ENCODE peak calls at places on chromosomes 5 and 9, in five cellular contexts. A is GM23338, V is SK-N-SH, D is spleen, B is Panc1. G is an unnamed sample.

GRCh38 chr9:70355801-70356200 is 58.7 kb downstream of the KLF9 start:
- DNase-seq in D (no peak), A (no peak), V (no peak), B (no peak), G (no peak)

GRCh38 chr9:127568971-127569818 is 42.9 kb upstream of the STXBP1 start:
- DNase-seq in B (no peak), A (peak), V (peak), D (peak), G (peak)

GRCh38 chr5:74243634-74244033 is 396.9 kb downstream of the ENC1 start:
- DNase-seq in D (no peak), B (no peak), A (no peak), V (no peak), G (no peak)

GRCh38 chr9:111720170-111720569 is 58.8 kb downstream of the GNG10 start:
- DNase-seq in D (no peak), B (no peak), V (no peak), A (no peak), G (no peak)

GRCh38 chr9:77013932-77014596 is 5.4 kb upstream of the FOXB2 start:
- DNase-seq in A (peak), V (peak), D (no peak), B (no peak), G (no peak)

GRCh38 chr5:68251804-68252648 is 36.5 kb downstream of the PIK3R1 start:
- DNase-seq in D (no peak), A (no peak), B (no peak), V (peak), G (peak)

GRCh38 chr9:92984976-92985375 is 37.7 kb downstream of the FGD3 start:
- DNase-seq in V (no peak), A (no peak), B (no peak), D (no peak), G (no peak)

GRCh38 chr5:133499896-133500295 is 112.4 kb downstream of the FSTL4 start:
- DNase-seq in B (no peak), D (no peak), V (no peak), A (no peak), G (no peak)

GRCh38 chr9:88782931-88783451 is 208.3 kb upstream of the S1PR3 start:
- DNase-seq in A (no peak), B (no peak), V (no peak), D (no peak), G (no peak)

GRCh38 chr9:81724242-81724889 is 35.0 kb upstream of the TLE1 start:
- DNase-seq in D (no peak), A (no peak), B (no peak), V (no peak), G (no peak)

GRCh38 chr9:136936645-136937170 is 7.8 kb downstream of the FBXW5 start:
- DNase-seq in V (no peak), A (no peak), B (no peak), D (no peak), G (no peak)

GRCh38 chr9:128818839-128819715 is 777 bp downstream of the ENDOG start:
- DNase-seq in V (peak), D (peak), A (peak), B (no peak), G (no peak)

GRCh38 chr9:3962467-3962866 is 337.4 kb downstream of the GLIS3 start:
- DNase-seq in A (no peak), V (no peak), B (peak), D (no peak), G (no peak)

GRCh38 chr5:108280248-108280647 is 101.7 kb downstream of the FBXL17 start:
- DNase-seq in B (no peak), D (no peak), A (no peak), V (no peak), G (no peak)

GRCh38 chr5:174935854-174936474 is 211.6 kb downstream of the MSX2 start:
- DNase-seq in D (peak), V (peak), B (peak), A (peak), G (peak)

GRCh38 chr5:135930949-135931295 is 23.9 kb downstream of the LECT2 start:
- DNase-seq in A (peak), B (no peak), V (peak), D (no peak), G (no peak)

GRCh38 chr5:88729476-88730182 is 153.4 kb downstream of the MEF2C start:
- DNase-seq in D (no peak), A (peak), B (peak), V (peak), G (peak)

GRCh38 chr9:36169166-36169565 is at the start of gene CCIN:
- DNase-seq in D (no peak), B (no peak), A (no peak), V (no peak), G (no peak)

GRCh38 chr5:132655821-132656773 is 1.9 kb upstream of the IL13 start:
- DNase-seq in B (no peak), D (no peak), A (peak), V (peak), G (no peak)

GRCh38 chr9:34493972-34494535 is 28.7 kb downstream of the ENHO start:
- DNase-seq in A (peak), B (no peak), D (peak), V (no peak), G (no peak)

GRCh38 chr9:93679536-93680444 is 103.4 kb downstream of the PHF2 start:
- DNase-seq in A (no peak), D (peak), V (peak), B (no peak), G (peak)

GRCh38 chr5:172501708-172502379 is 47.5 kb upstream of the SH3PXD2B start:
- DNase-seq in V (no peak), B (no peak), D (peak), A (no peak), G (peak)

GRCh38 chr5:101662263-101662662 is 633.8 kb downstream of the SLCO4C1 start:
- DNase-seq in V (no peak), B (no peak), A (no peak), D (no peak), G (no peak)

GRCh38 chr5:10762178-10762775 is 1.2 kb upstream of the DAP start:
- DNase-seq in A (no peak), D (peak), V (no peak), B (no peak), G (peak)

GRCh38 chr5:6448622-6449464 is at the start of gene UBE2QL1:
- DNase-seq in V (peak), D (peak), A (peak), B (no peak), G (no peak)

GRCh38 chr5:115343855-115344254 is 47.4 kb upstream of the CCDC112 start:
- DNase-seq in A (no peak), B (peak), V (no peak), D (no peak), G (no peak)

GRCh38 chr5:10595678-10596309 is 31.9 kb downstream of the ANKRD33B start:
- DNase-seq in A (no peak), D (no peak), B (peak), V (no peak), G (no peak)

GRCh38 chr9:137467896-137468295 is 8.8 kb upstream of the NSMF start:
- DNase-seq in D (peak), A (no peak), B (no peak), V (no peak), G (no peak)

GRCh38 chr9:105967798-105968197 is 273.5 kb downstream of the TMEM38B start:
- DNase-seq in D (no peak), B (no peak), A (no peak), V (no peak), G (no peak)

GRCh38 chr5:11563822-11564221 is 340.4 kb downstream of the CTNND2 start:
- DNase-seq in B (no peak), D (no peak), A (no peak), V (no peak), G (no peak)

GRCh38 chr5:21094619-21095018 is 1106.6 kb upstream of the CDH18 start:
- DNase-seq in B (no peak), V (no peak), D (no peak), A (no peak), G (no peak)

GRCh38 chr9:84736076-84736475 is 66.5 kb downstream of the NTRK2 start:
- DNase-seq in B (no peak), V (no peak), A (no peak), D (no peak), G (no peak)

GRCh38 chr5:4734348-4734747 is 405.8 kb upstream of the ADAMTS16 start:
- DNase-seq in B (no peak), D (no peak), V (no peak), A (no peak), G (no peak)

GRCh38 chr5:4725594-4725993 is 414.5 kb upstream of the ADAMTS16 start:
- DNase-seq in D (no peak), V (no peak), B (no peak), A (no peak), G (no peak)

GRCh38 chr5:4730279-4730678 is 409.9 kb upstream of the ADAMTS16 start:
- DNase-seq in A (no peak), D (no peak), V (no peak), B (no peak), G (no peak)
- H3K4me3 ChIP-seq in A (no peak), D (no peak), V (no peak), B (no peak), G (no peak)

DNA sequence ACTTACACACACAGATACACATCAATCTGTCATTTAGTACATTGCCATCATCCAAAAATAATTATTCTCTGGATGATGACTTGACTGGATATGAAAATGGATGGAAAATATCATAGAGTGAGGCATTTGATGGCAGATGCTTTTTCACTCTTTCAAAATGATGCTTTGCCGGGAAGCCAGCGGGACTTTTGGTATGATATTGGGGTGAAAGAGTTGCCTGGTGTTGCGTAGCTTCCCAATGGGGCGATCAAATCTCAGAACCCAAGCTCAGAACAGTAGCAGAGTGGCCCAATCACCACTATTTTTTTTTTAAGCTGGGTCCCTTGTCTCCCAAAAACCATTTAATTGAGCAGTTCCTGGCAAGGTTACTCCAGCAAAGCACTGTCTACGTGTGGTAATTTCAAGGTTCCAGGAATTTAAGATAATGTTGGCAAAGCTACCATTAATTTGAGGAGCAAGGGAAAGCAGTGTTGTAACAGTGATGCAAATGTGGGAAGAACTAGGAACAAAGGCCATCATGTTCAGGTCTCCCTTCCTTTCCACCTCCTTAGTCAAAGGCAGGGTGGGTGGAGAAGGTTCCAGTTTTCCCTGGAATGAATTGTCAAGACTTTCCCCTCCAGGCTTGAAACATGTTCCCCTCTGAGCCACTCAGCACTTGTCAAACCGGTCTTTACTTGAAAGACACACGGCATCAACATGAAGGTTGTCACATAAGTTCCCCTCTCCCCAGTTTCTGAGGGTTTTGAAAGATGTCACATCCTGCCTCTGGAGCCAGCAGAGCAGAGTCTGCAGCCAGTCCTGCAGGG is 226.2 kb downstream of the GAS1 start:
- DNase-seq in V (no peak), A (peak), B (no peak), D (no peak), G (no peak)
- H3K27ac ChIP-seq in V (peak), A (no peak), B (no peak), D (no peak), G (peak)

GRCh38 chr9:126398403-126399058 is 71.9 kb downstream of the MVB12B start:
- DNase-seq in V (peak), D (peak), B (peak), A (peak), G (peak)
- TF ChIP-seq POLR2AphosphoS5 in V (no peak), D (peak), B (no peak), A (no peak), G (no peak)

DNA sequence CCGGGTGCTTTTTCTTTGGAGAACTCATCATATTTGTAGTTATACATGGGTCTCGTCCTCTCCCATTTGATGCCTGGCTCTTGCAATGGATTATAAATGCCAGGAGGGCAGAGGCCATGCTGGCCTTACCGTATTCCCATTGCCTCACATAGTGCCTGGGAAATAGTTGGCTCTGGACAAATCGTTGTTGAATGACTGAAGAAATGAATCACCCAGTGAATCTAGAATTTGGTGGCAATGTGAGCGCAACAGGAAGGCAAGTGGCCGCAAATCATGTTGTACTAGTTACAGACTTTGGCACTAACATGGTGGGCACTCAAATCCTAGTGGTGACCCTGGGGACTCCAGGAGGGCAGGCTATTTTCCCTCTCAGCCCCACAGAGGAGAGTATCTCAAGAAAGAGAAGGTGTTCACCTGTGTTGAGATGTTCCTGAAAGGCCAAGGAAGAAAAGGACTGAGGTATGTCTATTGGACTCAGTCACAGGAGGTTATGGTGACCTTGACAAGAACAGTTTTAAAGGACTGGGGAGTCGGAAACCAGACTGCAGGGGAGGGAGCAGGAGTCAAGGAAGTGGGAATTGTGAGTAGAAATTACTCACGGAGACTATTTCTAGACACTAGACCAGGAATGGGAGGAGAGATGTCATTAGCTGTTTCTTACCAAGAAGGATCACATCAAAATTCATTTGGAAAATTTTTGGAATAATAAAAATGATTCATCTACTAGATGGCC is 61.7 kb upstream of the COL15A1 start:
- DNase-seq in D (no peak), B (no peak), A (no peak), V (no peak), G (no peak)
- H3K4me3 ChIP-seq in D (no peak), B (no peak), A (no peak), V (no peak), G (no peak)

GRCh38 chr5:141773779-141774531 is 91.9 kb upstream of the ARAP3 start:
- DNase-seq in V (no peak), A (no peak), B (no peak), D (no peak), G (no peak)

GRCh38 chr5:141771031-141771430 is 89.0 kb upstream of the ARAP3 start:
- DNase-seq in A (peak), D (no peak), B (no peak), V (no peak), G (no peak)

GRCh38 chr5:141771562-141771961 is 89.5 kb upstream of the ARAP3 start:
- DNase-seq in D (no peak), V (no peak), B (no peak), A (no peak), G (no peak)

GRCh38 chr5:141767671-141768070 is 85.6 kb upstream of the ARAP3 start:
- DNase-seq in A (no peak), V (no peak), D (no peak), B (no peak), G (no peak)

GRCh38 chr5:141772281-141772680 is 90.3 kb upstream of the ARAP3 start:
- DNase-seq in B (no peak), A (no peak), V (no peak), D (no peak), G (no peak)
- H3K27ac ChIP-seq in B (no peak), A (no peak), V (no peak), D (no peak), G (no peak)